ENCODE peak calls at places on chromosomes 12 and 14, in five cellular contexts. X is right cardiac atrium; N is CD4-positive, alpha-beta memory T cell; K is pons; M is neuronal stem cell. Q is an unnamed sample.

GRCh38 chr12:18857656-18858055 is 119.7 kb downstream of the CAPZA3 start:
- DNase-seq in K (no peak), M (no peak), N (no peak), X (no peak), Q (no peak)

GRCh38 chr12:20367731-20368652 is at the start of gene PDE3A:
- DNase-seq in N (no peak), M (peak; percentile 67), X (peak; percentile 90), K (peak; percentile 38), Q (peak; percentile 68)

GRCh38 chr14:98069712-98070133 is 1202.3 kb downstream of the BCL11B start:
- DNase-seq in M (peak; percentile 33), K (no peak), X (no peak), N (no peak), Q (no peak)

GRCh38 chr14:23624830-23625404 is 11.2 kb upstream of the DHRS2 start:
- DNase-seq in K (no peak), X (no peak), N (no peak), M (peak; percentile 4), Q (no peak)

GRCh38 chr12:26748741-26749431 is 84.1 kb downstream of the ITPR2 start:
- DNase-seq in M (no peak), N (no peak), X (no peak), K (no peak), Q (no peak)

GRCh38 chr12:28535216-28535615 is 345.0 kb downstream of the CCDC91 start:
- DNase-seq in K (no peak), M (no peak), X (no peak), N (no peak), Q (no peak)

GRCh38 chr14:55221186-55221585 is 29.8 kb upstream of the DLGAP5 start:
- DNase-seq in N (no peak), X (no peak), K (no peak), M (no peak), Q (no peak)

GRCh38 chr14:70884595-70885342 is 22.5 kb upstream of the PCNX1 start:
- DNase-seq in M (no peak), K (no peak), X (no peak), N (no peak), Q (no peak)

GRCh38 chr14:56120091-56120632 is 2.0 kb downstream of the PELI2 start:
- DNase-seq in N (peak; percentile 19), K (peak; percentile 25), M (no peak), X (no peak), Q (no peak)

GRCh38 chr14:49867831-49868719 is 15.5 kb upstream of the NEMF start:
- DNase-seq in N (peak; percentile 94), K (peak; percentile 87), M (peak; percentile 86), X (peak; percentile 99), Q (peak; percentile 97)

GRCh38 chr14:69087061-69087461 is 65.9 kb downstream of the DCAF5 start:
- DNase-seq in N (no peak), K (peak; percentile 20), X (no peak), M (no peak), Q (no peak)

GRCh38 chr14:58739674-58740073 is 101.9 kb downstream of the DACT1 start:
- DNase-seq in M (no peak), N (no peak), X (no peak), K (no peak), Q (no peak)

GRCh38 chr12:67671892-67672291 is 23.3 kb downstream of the DYRK2 start:
- DNase-seq in K (no peak), N (no peak), X (no peak), M (no peak), Q (no peak)

GRCh38 chr14:92341791-92342190 is 18.8 kb downstream of the SLC24A4 start:
- DNase-seq in X (no peak), K (no peak), M (no peak), N (no peak), Q (no peak)

GRCh38 chr12:97837401-97837800 is 374.8 kb downstream of the RMST start:
- DNase-seq in X (no peak), N (no peak), K (no peak), M (no peak), Q (no peak)

GRCh38 chr14:22159968-22160367 is 429.1 kb downstream of the DAD1 start:
- DNase-seq in N (no peak), M (no peak), K (no peak), X (no peak), Q (no peak)

GRCh38 chr14:101174980-101175606 is 271.6 kb upstream of the RTL1 start:
- DNase-seq in M (no peak), K (no peak), N (no peak), X (no peak), Q (no peak)

Q was measured in heart left ventricle.